ENCODE peak calls at places on chromosome 15, in four cellular contexts. K is AG04450, A is ELF-1, N is memory B cell. D is an unnamed sample.

GRCh38 chr15:91478717-91479191 is 374.8 kb upstream of the SLCO3A1 start:
- DNase-seq in K (no peak), A (no peak), N (no peak), D (no peak)

GRCh38 chr15:41948499-41948898 is 23.9 kb downstream of the EHD4 start:
- DNase-seq in K (no peak), A (no peak), N (no peak), D (no peak)

GRCh38 chr15:55846108-55846707 is 103.3 kb upstream of the PRTG start:
- DNase-seq in K (peak), A (peak), N (peak), D (peak)

GRCh38 chr15:33016405-33017024 is 178.0 kb downstream of the FMN1 start:
- DNase-seq in K (no peak), A (no peak), N (no peak), D (no peak)

GRCh38 chr15:25763954-25764353 is 99.2 kb downstream of the ATP10A start:
- DNase-seq in K (no peak), A (no peak), N (no peak), D (no peak)

GRCh38 chr15:99059010-99059981 is 45.6 kb upstream of the SYNM start:
- DNase-seq in K (peak), A (peak), N (peak), D (peak)

GRCh38 chr15:39588531-39589192 is 7.8 kb downstream of the THBS1 start:
- DNase-seq in K (no peak), A (no peak), N (no peak), D (no peak)

GRCh38 chr15:53384417-53384816 is 375.0 kb downstream of the WDR72 start:
- DNase-seq in K (no peak), A (peak), N (no peak), D (no peak)

GRCh38 chr15:39624806-39625205 is 43.9 kb downstream of the THBS1 start:
- DNase-seq in K (peak), A (no peak), N (no peak), D (peak)

GRCh38 chr15:38941399-38941953 is 376.9 kb upstream of the RASGRP1 start:
- DNase-seq in K (no peak), A (no peak), N (no peak), D (no peak)

GRCh38 chr15:50260969-50261496 is 4.5 kb downstream of the HDC start:
- DNase-seq in K (no peak), A (no peak), N (no peak), D (no peak)

GRCh38 chr15:63186065-63186464 is 3.3 kb upstream of the RAB8B start:
- DNase-seq in K (peak), A (no peak), N (no peak), D (no peak)

D was measured in stimulated activated naive CD8-positive, alpha-beta T cell treated with anti-CD3 and anti-CD28 coated beads, Interleukin-15, amount 100 ng/mL, for 72 hours.